ENCODE peak calls at places on chromosomes 7 and 10, in seven cellular contexts. E is H9, D is mesenchymal stem cell, F is IMR-90, U is mesendoderm, W is H1, O is trophoblast cell. K is an unnamed sample.

GRCh38 chr10:48445932-48446331 is 139.5 kb downstream of the MAPK8 start:
- DNase-seq in E (no peak), D (no peak), F (no peak), U (no peak), W (peak; percentile 40), O (no peak), K (no peak)

GRCh38 chr10:49161411-49161997 is 26.7 kb downstream of the TMEM273 start:
- DNase-seq in E (peak; percentile 42), D (peak; percentile 33), F (peak; percentile 83), U (peak; percentile 78), W (no peak), O (peak; percentile 14), K (no peak)

GRCh38 chr7:108452707-108453106 is 3.5 kb downstream of the NRCAM start:
- DNase-seq in E (no peak), D (peak; percentile 38), F (peak; percentile 40), U (peak; percentile 38), W (no peak), O (peak; percentile 21), K (no peak)

GRCh38 chr7:130895006-130895750 is 161.2 kb upstream of the KLF14 start:
- DNase-seq in E (no peak), D (no peak), F (no peak), U (no peak), W (no peak), O (no peak), K (no peak)

GRCh38 chr10:78907458-78908211 is 161.1 kb upstream of the ZMIZ1 start:
- DNase-seq in E (peak; percentile 24), D (no peak), F (no peak), U (no peak), W (no peak), O (no peak), K (no peak)

GRCh38 chr7:149355390-149356048 is 93.5 kb downstream of the ZNF783 start:
- DNase-seq in E (peak; percentile 84), D (no peak), F (no peak), U (peak; percentile 92), W (peak; percentile 87), O (no peak), K (no peak)

GRCh38 chr10:62182595-62182994 is 86.0 kb downstream of the RTKN2 start:
- DNase-seq in E (no peak), D (no peak), F (no peak), U (no peak), W (no peak), O (no peak), K (no peak)

GRCh38 chr7:72025381-72025960 is 386.7 kb downstream of the CALN1 start:
- DNase-seq in E (no peak), D (no peak), F (no peak), U (no peak), W (no peak), O (no peak), K (no peak)

GRCh38 chr7:155009570-155010157 is 6.7 kb upstream of the PAXIP1 start:
- DNase-seq in E (peak; percentile 51), D (peak; percentile 11), F (no peak), U (peak; percentile 61), W (no peak), O (peak; percentile 48), K (no peak)

GRCh38 chr10:91495402-91495801 is 85.3 kb downstream of the HECTD2 start:
- DNase-seq in E (no peak), D (no peak), F (peak; percentile 24), U (no peak), W (no peak), O (no peak), K (no peak)

GRCh38 chr7:118858651-118859149 is 634.2 kb downstream of the ANKRD7 start:
- DNase-seq in E (peak; percentile 32), D (no peak), F (no peak), U (no peak), W (no peak), O (peak; percentile 27), K (no peak)

GRCh38 chr7:33754933-33755928 is 150.1 kb upstream of the BMPER start:
- DNase-seq in E (no peak), D (no peak), F (no peak), U (no peak), W (no peak), O (no peak), K (no peak)

GRCh38 chr10:119211625-119212441 is 4.5 kb downstream of the GRK5 start:
- DNase-seq in E (no peak), D (peak; percentile 62), F (no peak), U (peak; percentile 57), W (no peak), O (peak; percentile 45), K (no peak)

GRCh38 chr10:104098360-104098925 is 12.8 kb upstream of the COL17A1 start:
- DNase-seq in E (no peak), D (no peak), F (peak; percentile 49), U (no peak), W (no peak), O (peak; percentile 68), K (no peak)

GRCh38 chr10:51508156-51508555 is 191.2 kb downstream of the CSTF2T start:
- DNase-seq in E (no peak), D (no peak), F (no peak), U (no peak), W (no peak), O (no peak), K (no peak)

GRCh38 chr7:83646027-83646426 is 2.9 kb downstream of the SEMA3E start:
- DNase-seq in E (no peak), D (no peak), F (no peak), U (no peak), W (no peak), O (no peak), K (no peak)

GRCh38 chr7:83643012-83643411 is 5.9 kb downstream of the SEMA3E start:
- DNase-seq in E (no peak), D (no peak), F (no peak), U (no peak), W (no peak), O (no peak), K (no peak)

GRCh38 chr7:83640240-83640639 is 8.7 kb downstream of the SEMA3E start:
- DNase-seq in E (no peak), D (peak; percentile 3), F (no peak), U (no peak), W (no peak), O (no peak), K (no peak)

GRCh38 chr7:83643754-83644153 is 5.2 kb downstream of the SEMA3E start:
- DNase-seq in E (no peak), D (no peak), F (no peak), U (no peak), W (no peak), O (no peak), K (no peak)

DNA sequence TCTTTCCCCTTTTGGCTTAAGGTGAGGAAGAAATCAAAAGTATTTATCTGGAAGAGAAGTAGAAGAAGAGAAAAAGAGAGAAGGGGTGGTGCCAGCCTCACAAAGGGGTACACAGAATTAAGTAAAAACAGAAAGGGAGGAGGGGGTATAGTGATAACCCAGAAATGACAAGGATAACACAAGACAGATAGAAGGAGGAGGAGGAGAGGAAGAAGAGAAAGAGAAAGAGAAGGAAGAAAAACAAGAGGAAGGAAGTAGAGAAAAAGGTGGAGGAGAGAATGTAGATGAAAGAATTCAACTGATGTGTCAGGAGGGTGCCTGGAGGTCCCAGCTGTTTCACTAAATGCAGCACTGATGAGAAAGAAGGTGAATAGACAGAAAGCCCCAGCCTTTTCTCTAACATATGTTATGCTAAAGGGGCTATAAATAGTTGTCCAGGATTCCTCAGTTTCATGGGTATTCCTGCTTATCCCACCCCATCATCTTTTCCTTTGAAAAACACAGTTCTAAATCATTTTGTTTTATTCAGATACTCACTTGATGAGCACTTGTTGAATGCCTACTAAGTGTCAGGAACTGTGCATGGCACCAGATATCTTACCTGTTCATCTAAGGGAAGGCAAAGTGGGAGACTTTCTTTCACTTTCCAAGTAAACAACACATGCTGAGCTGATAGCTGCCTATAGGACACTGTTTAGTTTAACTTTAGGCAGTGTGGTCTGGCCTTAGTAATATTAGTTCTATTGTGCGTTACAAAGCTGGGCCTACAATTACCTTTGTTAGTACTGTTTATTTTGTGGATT is 8.0 kb downstream of the SEMA3E start:
- DNase-seq in E (no peak), D (no peak), F (no peak), U (peak; percentile 55), W (no peak), O (no peak), K (no peak)
- H3K23ac ChIP-seq in E (no peak overlapping the region), D (no peak overlapping the region), F (no peak overlapping the region), U (no peak overlapping the region), W (no peak overlapping the region), O (no peak overlapping the region), K (no peak overlapping the region)

DNA sequence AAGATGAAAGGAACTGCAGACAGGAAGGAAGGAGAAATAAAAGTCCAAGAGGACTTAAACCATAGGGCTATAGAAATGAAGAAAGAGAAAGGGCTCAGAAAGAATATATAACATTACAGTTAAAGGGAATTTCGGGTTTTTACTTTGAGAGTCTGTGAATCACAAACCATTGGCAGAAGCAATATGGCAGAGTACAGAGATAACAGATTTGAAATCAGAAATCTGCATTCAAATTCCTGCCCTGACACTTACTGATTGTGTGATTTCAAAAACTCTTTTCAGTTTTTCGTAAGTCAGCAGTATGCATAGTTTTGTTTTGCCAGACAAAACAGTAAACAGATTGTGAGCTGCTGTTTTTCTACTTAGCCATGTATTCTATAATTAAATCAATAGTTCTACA is 8.2 kb downstream of the JMJD1C start:
- DNase-seq in E (no peak), D (no peak), F (no peak), U (no peak), W (no peak), O (peak; percentile 49), K (no peak)
- H3K18ac ChIP-seq in E (no peak overlapping the region), D (no peak overlapping the region), F (no peak overlapping the region), U (no peak overlapping the region), W (no peak overlapping the region), O (no peak overlapping the region), K (no peak overlapping the region)

GRCh38 chr10:59949608-59950007 is 43.3 kb upstream of the CCDC6 start:
- DNase-seq in E (no peak), D (no peak), F (no peak), U (no peak), W (no peak), O (no peak), K (no peak)

GRCh38 chr10:59945991-59946390 is 39.6 kb upstream of the CCDC6 start:
- DNase-seq in E (no peak), D (no peak), F (no peak), U (no peak), W (no peak), O (no peak), K (no peak)

GRCh38 chr10:59944339-59944935 is 38.1 kb upstream of the CCDC6 start:
- DNase-seq in E (no peak), D (no peak), F (no peak), U (no peak), W (no peak), O (no peak), K (no peak)

GRCh38 chr10:59942556-59942955 is 36.2 kb upstream of the CCDC6 start:
- DNase-seq in E (no peak), D (no peak), F (no peak), U (no peak), W (no peak), O (peak; percentile 56), K (no peak)

DNA sequence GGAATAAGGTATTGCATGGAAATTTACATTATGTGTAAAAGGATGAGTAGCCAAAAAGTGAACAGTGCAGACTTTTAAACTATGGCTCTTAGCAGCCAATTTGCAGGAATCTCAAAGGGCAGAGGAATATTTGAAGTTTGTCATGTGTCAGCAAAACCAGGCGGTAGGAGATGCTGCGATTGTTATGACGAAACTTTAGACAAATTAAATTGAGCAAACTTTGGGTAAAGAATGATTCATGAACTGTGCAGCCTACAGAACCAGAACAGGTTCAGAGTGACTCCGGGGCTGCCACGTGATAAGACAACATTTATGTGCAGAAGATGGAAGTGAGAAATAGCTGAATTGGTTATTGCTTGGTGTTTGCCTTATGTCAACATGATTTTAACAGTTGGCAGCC is 39.2 kb upstream of the CCDC6 start:
- DNase-seq in E (no peak), D (no peak), F (no peak), U (no peak), W (no peak), O (no peak), K (no peak)
- H2BK120ac ChIP-seq in E (no peak overlapping the region), D (no peak overlapping the region), F (no peak overlapping the region), U (no peak overlapping the region), W (no peak overlapping the region), O (no peak overlapping the region), K (no peak overlapping the region)

GRCh38 chr7:114720725-114721124 is 201.2 kb upstream of the MDFIC start:
- DNase-seq in E (no peak), D (no peak), F (no peak), U (peak; percentile 72), W (no peak), O (peak; percentile 79), K (no peak)
- H3K23ac ChIP-seq in E (no peak overlapping the region), D (no peak overlapping the region), F (no peak overlapping the region), U (no peak overlapping the region), W (no peak overlapping the region), O (no peak overlapping the region), K (no peak overlapping the region)

K was measured in neuronal stem cell.